ENCODE peak calls at places on chromosomes 4 and X, in seven cellular contexts. O, X, Z, N, F, D and R are unnamed samples.
A peak's percentile ranks its signal among the peaks of the same experiment; 100 is the strongest.

GRCh38 chr4:143617994-143618679 is 82.3 kb downstream of the FREM3 start:
- DNase-seq in O (no peak), X (peak; percentile 6), Z (no peak), N (peak; percentile 41), F (no peak), D (no peak), R (no peak)

GRCh38 chrX:69258893-69259292 is 93.6 kb upstream of the PJA1 start:
- DNase-seq in O (no peak), X (no peak), Z (no peak), N (no peak), F (no peak), D (no peak), R (no peak)

GRCh38 chr4:72112514-72113156 is 80.8 kb downstream of the NPFFR2 start:
- DNase-seq in O (no peak), X (peak; percentile 17), Z (no peak), N (peak; percentile 91), F (no peak), D (no peak), R (no peak)

GRCh38 chr4:33715996-33716395 is 2528.3 kb downstream of the ARAP2 start:
- DNase-seq in O (no peak), X (peak; percentile 76), Z (no peak), N (peak; percentile 96), F (peak; percentile 43), D (no peak), R (no peak)

GRCh38 chrX:46791927-46792825 is 33.3 kb upstream of the SLC9A7 start:
- DNase-seq in O (peak; percentile 16), X (peak; percentile 95), Z (no peak), N (peak; percentile 94), F (peak; percentile 13), D (no peak), R (no peak)

GRCh38 chr4:156321203-156321602 is 367.5 kb upstream of the CTSO start:
- DNase-seq in O (no peak), X (peak; percentile 69), Z (no peak), N (peak; percentile 92), F (no peak), D (no peak), R (no peak)

GRCh38 chr4:55074386-55074785 is 51.0 kb downstream of the KDR start:
- DNase-seq in O (no peak), X (peak; percentile 58), Z (no peak), N (no peak), F (no peak), D (no peak), R (no peak)

GRCh38 chrX:7941390-7942042 is 14.3 kb upstream of the PNPLA4 start:
- DNase-seq in O (peak; percentile 9), X (peak; percentile 7), Z (no peak), N (peak; percentile 20), F (no peak), D (no peak), R (peak; percentile 11)

GRCh38 chr4:152956650-152957436 is 20.7 kb downstream of the FHDC1 start:
- DNase-seq in O (no peak), X (peak; percentile 45), Z (no peak), N (no peak), F (no peak), D (no peak), R (no peak)

GRCh38 chr4:37889849-37890500 is 909 bp upstream of the TBC1D1 start:
- DNase-seq in O (peak; percentile 35), X (no peak), Z (no peak), N (peak; percentile 7), F (no peak), D (no peak), R (no peak)

GRCh38 chrX:96692454-96692853 is 7.8 kb downstream of the DIAPH2 start:
- DNase-seq in O (no peak), X (peak; percentile 68), Z (no peak), N (peak; percentile 64), F (no peak), D (no peak), R (no peak)

GRCh38 chrX:10597871-10598270 is 22.5 kb downstream of the MID1 start:
- DNase-seq in O (peak; percentile 25), X (no peak), Z (no peak), N (peak; percentile 64), F (no peak), D (no peak), R (no peak)

GRCh38 chr4:147860960-147861359 is 129.1 kb downstream of the ARHGAP10 start:
- DNase-seq in O (no peak), X (no peak), Z (peak; percentile 30), N (no peak), F (no peak), D (no peak), R (no peak)

DNA sequence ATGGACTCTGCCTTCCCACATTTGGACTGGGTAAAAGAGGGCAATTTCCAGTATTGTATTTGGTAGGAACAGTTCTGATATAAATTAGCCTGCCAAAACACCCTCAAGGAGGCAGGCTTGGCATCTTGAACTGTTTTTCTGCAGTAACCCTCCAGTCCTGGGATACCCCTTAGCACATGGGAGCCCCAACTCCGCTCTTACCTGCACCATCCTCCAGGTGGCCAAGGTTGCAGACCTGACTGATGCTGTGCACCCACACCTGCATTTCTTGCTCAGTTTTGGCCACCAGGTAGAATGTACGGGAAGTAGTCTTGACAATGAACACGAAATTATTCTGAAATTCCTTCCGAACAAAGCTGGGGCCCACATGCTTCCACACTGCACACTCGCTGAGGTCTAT is 35.1 kb downstream of the GAB3 start:
- DNase-seq in O (peak; percentile 17), X (no peak), Z (no peak), N (no peak), F (no peak), D (no peak), R (no peak)
- TF ChIP-seq CTCF in O (no peak), X (no peak), Z (no peak), N (no peak), F (no peak), D (no peak), R (no peak)

DNA sequence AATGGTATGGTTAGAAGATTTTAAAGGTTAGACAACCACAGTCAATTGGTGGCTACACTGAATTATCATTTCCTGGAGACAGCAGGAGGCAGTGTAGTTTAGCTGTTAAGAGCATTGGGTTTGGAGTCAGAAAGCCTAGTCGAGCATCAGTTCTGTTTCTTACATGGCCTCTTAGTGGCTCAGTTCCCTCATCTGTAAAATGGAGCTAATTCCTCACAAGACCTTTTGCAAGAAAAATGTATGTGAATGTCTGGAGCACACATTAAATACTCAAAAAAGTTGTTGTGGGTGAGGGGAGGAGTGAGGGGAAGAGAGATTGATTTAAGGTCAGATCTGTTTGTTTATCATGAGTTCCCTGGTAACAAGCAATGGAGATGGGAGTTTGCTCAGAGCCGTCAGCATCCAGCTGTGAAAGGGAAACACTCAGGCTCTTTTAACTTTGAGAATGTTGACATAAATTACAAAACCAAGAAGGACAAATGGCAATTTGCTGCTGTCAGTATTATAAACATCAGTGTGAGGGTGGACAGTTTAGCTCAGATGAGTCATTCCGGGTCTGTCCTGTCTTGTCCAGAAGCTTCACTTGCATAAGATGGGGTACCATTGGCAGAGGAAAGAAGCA is 98.2 kb upstream of the PGRMC2 start:
- DNase-seq in O (no peak), X (peak; percentile 59), Z (no peak), N (peak; percentile 75), F (peak; percentile 37), D (no peak), R (no peak)
- TF ChIP-seq CTCF in O (no peak), X (no peak), Z (peak; percentile 8), N (peak; percentile 46), F (no peak), D (no peak), R (no peak)

GRCh38 chr4:42296196-42296595 is 101.1 kb upstream of the SHISA3 start:
- DNase-seq in O (no peak), X (peak; percentile 5), Z (no peak), N (peak; percentile 3), F (no peak), D (no peak), R (no peak)
- TF ChIP-seq CTCF in O (no peak), X (no peak), Z (no peak), N (no peak), F (no peak), D (no peak), R (no peak)

DNA sequence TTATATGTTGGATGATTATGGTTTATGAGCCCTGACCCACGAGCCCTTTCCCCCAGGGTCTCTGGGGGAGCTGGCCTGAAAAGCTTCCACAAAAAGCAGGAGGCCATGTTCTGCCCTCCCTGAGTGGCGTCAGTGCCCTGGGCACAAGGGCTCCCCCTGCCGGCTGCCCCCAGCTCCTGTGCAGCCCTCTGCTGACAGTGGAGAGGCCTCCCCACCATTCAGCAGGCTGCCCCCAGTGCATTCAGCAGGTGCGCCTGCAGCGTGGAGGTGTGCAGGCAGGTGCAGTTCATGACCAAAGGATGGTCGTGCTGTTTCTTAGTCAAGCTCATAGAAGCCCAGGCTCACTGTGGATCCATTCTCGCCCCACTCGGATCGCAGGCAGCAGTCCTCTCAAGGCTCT is 12.5 kb upstream of the S100P start:
- DNase-seq in O (peak; percentile 49), X (no peak), Z (no peak), N (no peak), F (no peak), D (no peak), R (no peak)
- TF ChIP-seq CTCF in O (no peak), X (no peak), Z (peak; percentile 20), N (no peak), F (no peak), D (peak; percentile 50), R (no peak)

GRCh38 chrX:63128509-63128908 is 222.6 kb downstream of the SPIN4 start:
- DNase-seq in O (peak; percentile 14), X (peak; percentile 1), Z (no peak), N (peak; percentile 22), F (no peak), D (no peak), R (no peak)
- TF ChIP-seq CTCF in O (peak; percentile 21), X (peak; percentile 54), Z (peak; percentile 52), N (peak; percentile 46), F (no peak), D (peak; percentile 66), R (peak; percentile 14)